ENCODE peak calls at places on chromosomes 7 and 10, in five cellular contexts. One of them, this sample, is unnamed.

GRCh38 chr10:103986360-103986759 is 19.4 kb downstream of the SLK start:
- DNase-seq in kidney glomerular epithelial cell: no peak
- DNase-seq in prostate gland: no peak
- DNase-seq in activated T-helper 1 cell treated with anti-CD3 and anti-CD28 coated beads, Interleukin-12 subunit alpha, Interleukin-12 subunit beta, Interleukin-2, Interleukin-4 antibody, amounts not matched to agents 30 ng/mL and 10 ng/mL and 1 ng/mL, durations not matched to agents 14 hours and 24 hours and 36 hours: no peak
- DNase-seq in CD8-positive, alpha-beta memory T cell: peak; percentile 65
- DNase-seq in this sample: no peak

GRCh38 chr7:113199841-113200240 is 81.5 kb upstream of the SMIM30 start:
- DNase-seq in kidney glomerular epithelial cell: peak; percentile 29
- DNase-seq in prostate gland: no peak
- DNase-seq in activated T-helper 1 cell treated with anti-CD3 and anti-CD28 coated beads, Interleukin-12 subunit alpha, Interleukin-12 subunit beta, Interleukin-2, Interleukin-4 antibody, amounts not matched to agents 30 ng/mL and 10 ng/mL and 1 ng/mL, durations not matched to agents 14 hours and 24 hours and 36 hours: no peak
- DNase-seq in CD8-positive, alpha-beta memory T cell: no peak
- DNase-seq in this sample: no peak

GRCh38 chr7:47720907-47721244 is 139.0 kb upstream of the TNS3 start:
- DNase-seq in kidney glomerular epithelial cell: no peak
- DNase-seq in prostate gland: no peak
- DNase-seq in activated T-helper 1 cell treated with anti-CD3 and anti-CD28 coated beads, Interleukin-12 subunit alpha, Interleukin-12 subunit beta, Interleukin-2, Interleukin-4 antibody, amounts not matched to agents 30 ng/mL and 10 ng/mL and 1 ng/mL, durations not matched to agents 14 hours and 24 hours and 36 hours: no peak
- DNase-seq in CD8-positive, alpha-beta memory T cell: no peak
- DNase-seq in this sample: no peak

GRCh38 chr10:120406380-120406779 is 50.6 kb upstream of the PLPP4 start:
- DNase-seq in kidney glomerular epithelial cell: no peak
- DNase-seq in prostate gland: no peak
- DNase-seq in activated T-helper 1 cell treated with anti-CD3 and anti-CD28 coated beads, Interleukin-12 subunit alpha, Interleukin-12 subunit beta, Interleukin-2, Interleukin-4 antibody, amounts not matched to agents 30 ng/mL and 10 ng/mL and 1 ng/mL, durations not matched to agents 14 hours and 24 hours and 36 hours: no peak
- DNase-seq in CD8-positive, alpha-beta memory T cell: no peak
- DNase-seq in this sample: no peak

GRCh38 chr10:119688033-119688508 is 36.9 kb downstream of the BAG3 start:
- DNase-seq in kidney glomerular epithelial cell: no peak
- DNase-seq in prostate gland: no peak
- DNase-seq in activated T-helper 1 cell treated with anti-CD3 and anti-CD28 coated beads, Interleukin-12 subunit alpha, Interleukin-12 subunit beta, Interleukin-2, Interleukin-4 antibody, amounts not matched to agents 30 ng/mL and 10 ng/mL and 1 ng/mL, durations not matched to agents 14 hours and 24 hours and 36 hours: no peak
- DNase-seq in CD8-positive, alpha-beta memory T cell: no peak
- DNase-seq in this sample: no peak

GRCh38 chr7:36091571-36092176 is 61.4 kb upstream of the EEPD1 start:
- DNase-seq in kidney glomerular epithelial cell: no peak
- DNase-seq in prostate gland: no peak
- DNase-seq in activated T-helper 1 cell treated with anti-CD3 and anti-CD28 coated beads, Interleukin-12 subunit alpha, Interleukin-12 subunit beta, Interleukin-2, Interleukin-4 antibody, amounts not matched to agents 30 ng/mL and 10 ng/mL and 1 ng/mL, durations not matched to agents 14 hours and 24 hours and 36 hours: no peak
- DNase-seq in CD8-positive, alpha-beta memory T cell: no peak
- DNase-seq in this sample: no peak

GRCh38 chr10:77220150-77220549 is 417.5 kb downstream of the KCNMA1 start:
- DNase-seq in kidney glomerular epithelial cell: no peak
- DNase-seq in prostate gland: no peak
- DNase-seq in activated T-helper 1 cell treated with anti-CD3 and anti-CD28 coated beads, Interleukin-12 subunit alpha, Interleukin-12 subunit beta, Interleukin-2, Interleukin-4 antibody, amounts not matched to agents 30 ng/mL and 10 ng/mL and 1 ng/mL, durations not matched to agents 14 hours and 24 hours and 36 hours: no peak
- DNase-seq in CD8-positive, alpha-beta memory T cell: no peak
- DNase-seq in this sample: no peak

GRCh38 chr10:121078672-121079102 is 227.5 kb downstream of the WDR11 start:
- DNase-seq in kidney glomerular epithelial cell: peak; percentile 96
- DNase-seq in prostate gland: peak; percentile 58
- DNase-seq in activated T-helper 1 cell treated with anti-CD3 and anti-CD28 coated beads, Interleukin-12 subunit alpha, Interleukin-12 subunit beta, Interleukin-2, Interleukin-4 antibody, amounts not matched to agents 30 ng/mL and 10 ng/mL and 1 ng/mL, durations not matched to agents 14 hours and 24 hours and 36 hours: no peak
- DNase-seq in CD8-positive, alpha-beta memory T cell: no peak
- DNase-seq in this sample: no peak

GRCh38 chr10:8305871-8306652 is 251.6 kb downstream of the GATA3 start:
- DNase-seq in kidney glomerular epithelial cell: peak; percentile 15
- DNase-seq in prostate gland: no peak
- DNase-seq in activated T-helper 1 cell treated with anti-CD3 and anti-CD28 coated beads, Interleukin-12 subunit alpha, Interleukin-12 subunit beta, Interleukin-2, Interleukin-4 antibody, amounts not matched to agents 30 ng/mL and 10 ng/mL and 1 ng/mL, durations not matched to agents 14 hours and 24 hours and 36 hours: no peak
- DNase-seq in CD8-positive, alpha-beta memory T cell: no peak
- DNase-seq in this sample: no peak

GRCh38 chr7:87048839-87049238 is 10.6 kb downstream of the ELAPOR2 start:
- DNase-seq in kidney glomerular epithelial cell: no peak
- DNase-seq in prostate gland: no peak
- DNase-seq in activated T-helper 1 cell treated with anti-CD3 and anti-CD28 coated beads, Interleukin-12 subunit alpha, Interleukin-12 subunit beta, Interleukin-2, Interleukin-4 antibody, amounts not matched to agents 30 ng/mL and 10 ng/mL and 1 ng/mL, durations not matched to agents 14 hours and 24 hours and 36 hours: no peak
- DNase-seq in CD8-positive, alpha-beta memory T cell: no peak
- DNase-seq in this sample: no peak

GRCh38 chr10:93481213-93481930 is 762 bp downstream of the MYOF start:
- DNase-seq in kidney glomerular epithelial cell: peak; percentile 49
- DNase-seq in prostate gland: no peak
- DNase-seq in activated T-helper 1 cell treated with anti-CD3 and anti-CD28 coated beads, Interleukin-12 subunit alpha, Interleukin-12 subunit beta, Interleukin-2, Interleukin-4 antibody, amounts not matched to agents 30 ng/mL and 10 ng/mL and 1 ng/mL, durations not matched to agents 14 hours and 24 hours and 36 hours: no peak
- DNase-seq in CD8-positive, alpha-beta memory T cell: no peak
- DNase-seq in this sample: no peak

GRCh38 chr7:81768951-81769778 is 682 bp downstream of the HGF start:
- DNase-seq in kidney glomerular epithelial cell: no peak
- DNase-seq in prostate gland: no peak
- DNase-seq in activated T-helper 1 cell treated with anti-CD3 and anti-CD28 coated beads, Interleukin-12 subunit alpha, Interleukin-12 subunit beta, Interleukin-2, Interleukin-4 antibody, amounts not matched to agents 30 ng/mL and 10 ng/mL and 1 ng/mL, durations not matched to agents 14 hours and 24 hours and 36 hours: no peak
- DNase-seq in CD8-positive, alpha-beta memory T cell: no peak
- DNase-seq in this sample: no peak

GRCh38 chr7:33710608-33711007 is 194.7 kb upstream of the BMPER start:
- DNase-seq in kidney glomerular epithelial cell: peak; percentile 27
- DNase-seq in prostate gland: no peak
- DNase-seq in activated T-helper 1 cell treated with anti-CD3 and anti-CD28 coated beads, Interleukin-12 subunit alpha, Interleukin-12 subunit beta, Interleukin-2, Interleukin-4 antibody, amounts not matched to agents 30 ng/mL and 10 ng/mL and 1 ng/mL, durations not matched to agents 14 hours and 24 hours and 36 hours: no peak
- DNase-seq in CD8-positive, alpha-beta memory T cell: no peak
- DNase-seq in this sample: no peak

GRCh38 chr7:88111136-88111748 is 108.6 kb downstream of the SRI start:
- DNase-seq in kidney glomerular epithelial cell: peak; percentile 82
- DNase-seq in prostate gland: no peak
- DNase-seq in activated T-helper 1 cell treated with anti-CD3 and anti-CD28 coated beads, Interleukin-12 subunit alpha, Interleukin-12 subunit beta, Interleukin-2, Interleukin-4 antibody, amounts not matched to agents 30 ng/mL and 10 ng/mL and 1 ng/mL, durations not matched to agents 14 hours and 24 hours and 36 hours: no peak
- DNase-seq in CD8-positive, alpha-beta memory T cell: no peak
- DNase-seq in this sample: no peak

GRCh38 chr7:128161466-128162125 is 79.5 kb upstream of the LEP start:
- DNase-seq in kidney glomerular epithelial cell: no peak
- DNase-seq in prostate gland: no peak
- DNase-seq in activated T-helper 1 cell treated with anti-CD3 and anti-CD28 coated beads, Interleukin-12 subunit alpha, Interleukin-12 subunit beta, Interleukin-2, Interleukin-4 antibody, amounts not matched to agents 30 ng/mL and 10 ng/mL and 1 ng/mL, durations not matched to agents 14 hours and 24 hours and 36 hours: no peak
- DNase-seq in CD8-positive, alpha-beta memory T cell: no peak
- DNase-seq in this sample: no peak

GRCh38 chr10:69048103-69048502 is 39.8 kb upstream of the SRGN start:
- DNase-seq in kidney glomerular epithelial cell: no peak
- DNase-seq in prostate gland: no peak
- DNase-seq in activated T-helper 1 cell treated with anti-CD3 and anti-CD28 coated beads, Interleukin-12 subunit alpha, Interleukin-12 subunit beta, Interleukin-2, Interleukin-4 antibody, amounts not matched to agents 30 ng/mL and 10 ng/mL and 1 ng/mL, durations not matched to agents 14 hours and 24 hours and 36 hours: peak; percentile 14
- DNase-seq in CD8-positive, alpha-beta memory T cell: no peak
- DNase-seq in this sample: no peak

GRCh38 chr10:130236711-130237110 is 100.5 kb downstream of the GLRX3 start:
- DNase-seq in kidney glomerular epithelial cell: no peak
- DNase-seq in prostate gland: no peak
- DNase-seq in activated T-helper 1 cell treated with anti-CD3 and anti-CD28 coated beads, Interleukin-12 subunit alpha, Interleukin-12 subunit beta, Interleukin-2, Interleukin-4 antibody, amounts not matched to agents 30 ng/mL and 10 ng/mL and 1 ng/mL, durations not matched to agents 14 hours and 24 hours and 36 hours: no peak
- DNase-seq in CD8-positive, alpha-beta memory T cell: no peak
- DNase-seq in this sample: no peak

GRCh38 chr10:71090330-71090729 is 122.0 kb upstream of the UNC5B start:
- DNase-seq in kidney glomerular epithelial cell: no peak
- DNase-seq in prostate gland: peak; percentile 1
- DNase-seq in activated T-helper 1 cell treated with anti-CD3 and anti-CD28 coated beads, Interleukin-12 subunit alpha, Interleukin-12 subunit beta, Interleukin-2, Interleukin-4 antibody, amounts not matched to agents 30 ng/mL and 10 ng/mL and 1 ng/mL, durations not matched to agents 14 hours and 24 hours and 36 hours: no peak
- DNase-seq in CD8-positive, alpha-beta memory T cell: no peak
- DNase-seq in this sample: no peak

GRCh38 chr7:74061840-74062539 is 21.6 kb upstream of the LIMK1 start:
- DNase-seq in kidney glomerular epithelial cell: peak; percentile 94
- DNase-seq in prostate gland: peak; percentile 77
- DNase-seq in activated T-helper 1 cell treated with anti-CD3 and anti-CD28 coated beads, Interleukin-12 subunit alpha, Interleukin-12 subunit beta, Interleukin-2, Interleukin-4 antibody, amounts not matched to agents 30 ng/mL and 10 ng/mL and 1 ng/mL, durations not matched to agents 14 hours and 24 hours and 36 hours: peak; percentile 29
- DNase-seq in CD8-positive, alpha-beta memory T cell: peak; percentile 67
- DNase-seq in this sample: peak; percentile 27

GRCh38 chr10:30114871-30115270 is 55.5 kb upstream of the JCAD start:
- DNase-seq in kidney glomerular epithelial cell: no peak
- DNase-seq in prostate gland: peak; percentile 36
- DNase-seq in activated T-helper 1 cell treated with anti-CD3 and anti-CD28 coated beads, Interleukin-12 subunit alpha, Interleukin-12 subunit beta, Interleukin-2, Interleukin-4 antibody, amounts not matched to agents 30 ng/mL and 10 ng/mL and 1 ng/mL, durations not matched to agents 14 hours and 24 hours and 36 hours: no peak
- DNase-seq in CD8-positive, alpha-beta memory T cell: no peak
- DNase-seq in this sample: no peak

This sample was measured in stimulated activated naive B cell treated with anti-CD40 and anti-IgM and Interleukin-4, amounts not matched to agents 10 μg/mL and 1 μg/mL and 100 μg/mL, for 72 hours.